ENCODE peak calls at places on chromosome 12, in six cellular contexts. B, S, I, H, A and J are unnamed samples.

GRCh38 chr12:53325539-53326061 is 4.2 kb upstream of the AAAS start:
- DNase-seq in S (peak), I (peak), H (no peak), A (no peak), B (peak), J (no peak)

GRCh38 chr12:115871714-115872113 is 405.8 kb downstream of the MED13L start:
- DNase-seq in S (peak), H (no peak), B (no peak), A (no peak), I (peak), J (no peak)

GRCh38 chr12:62537544-62537943 is 70.9 kb downstream of the MON2 start:
- DNase-seq in B (no peak), H (no peak), S (peak), A (no peak), I (peak), J (no peak)

GRCh38 chr12:119624971-119625370 is 31.4 kb downstream of the TMEM233 start:
- DNase-seq in S (no peak), H (no peak), A (no peak), I (no peak), B (no peak), J (no peak)

GRCh38 chr12:54051916-54052744 is 1.5 kb upstream of the HOXC4 start:
- DNase-seq in H (no peak), A (no peak), I (no peak), B (no peak), S (no peak), J (no peak)

GRCh38 chr12:24111591-24111990 is 162.1 kb upstream of the SOX5 start:
- DNase-seq in S (peak), A (no peak), H (no peak), I (no peak), B (no peak), J (no peak)

GRCh38 chr12:3178671-3179413 is 101.7 kb downstream of the TSPAN9 start:
- DNase-seq in I (no peak), S (no peak), H (no peak), A (no peak), B (no peak), J (no peak)

GRCh38 chr12:2974560-2974971 is 15.4 kb downstream of the TEAD4 start:
- DNase-seq in A (no peak), S (peak), H (no peak), B (no peak), I (no peak), J (no peak)

GRCh38 chr12:126898562-126898961 is 1368.4 kb upstream of the TMEM132C start:
- DNase-seq in I (no peak), B (no peak), A (no peak), S (no peak), H (no peak), J (no peak)

GRCh38 chr12:53182836-53183235 is 2.1 kb upstream of the CSAD start:
- DNase-seq in I (no peak), A (no peak), B (no peak), H (no peak), S (no peak), J (peak)

GRCh38 chr12:59066445-59066844 is 146.1 kb upstream of the LRIG3 start:
- DNase-seq in S (no peak), B (no peak), I (no peak), A (no peak), H (no peak), J (no peak)

GRCh38 chr12:19245126-19245525 is 115.6 kb downstream of the PLEKHA5 start:
- DNase-seq in H (no peak), B (no peak), A (no peak), S (no peak), I (no peak), J (no peak)

GRCh38 chr12:90253674-90254181 is 545.1 kb upstream of the ATP2B1 start:
- DNase-seq in B (peak), H (peak), A (peak), S (peak), I (peak), J (peak)

GRCh38 chr12:106841471-106842302 is 67.2 kb downstream of the RIC8B start:
- DNase-seq in A (peak), S (peak), B (peak), I (peak), H (peak), J (peak)